ENCODE peak calls at places on chromosomes 3 and 15, in six cellular contexts. O, J, X, G, F and E are unnamed samples.
A peak's percentile ranks its signal among the peaks of the same experiment; 100 is the strongest.

GRCh38 chr15:73210630-73211029 is 158.1 kb downstream of the HCN4 start:
- DNase-seq in O (no peak), J (no peak), X (no peak), G (no peak), F (no peak), E (no peak)

GRCh38 chr15:100183921-100184480 is 157.8 kb downstream of the ADAMTS17 start:
- DNase-seq in O (no peak), J (no peak), X (peak; percentile 18), G (no peak), F (no peak), E (no peak)

GRCh38 chr3:57848177-57848738 is 92.1 kb downstream of the SLMAP start:
- DNase-seq in O (no peak), J (no peak), X (no peak), G (no peak), F (no peak), E (no peak)

GRCh38 chr15:82045179-82045891 is 483 bp downstream of the MEX3B start:
- DNase-seq in O (peak; percentile 19), J (peak; percentile 48), X (peak; percentile 61), G (no peak), F (peak; percentile 60), E (no peak)

GRCh38 chr3:14093831-14094230 is 30.8 kb downstream of the CHCHD4 start:
- DNase-seq in O (no peak), J (no peak), X (no peak), G (no peak), F (no peak), E (no peak)

GRCh38 chr3:127456471-127457093 is 134.0 kb downstream of the TPRA1 start:
- DNase-seq in O (no peak), J (peak; percentile 16), X (peak; percentile 52), G (no peak), F (peak; percentile 58), E (no peak)

GRCh38 chr3:53238051-53238850 is 17.6 kb downstream of the TKT start:
- DNase-seq in O (no peak), J (no peak), X (no peak), G (no peak), F (peak; percentile 96), E (no peak)

GRCh38 chr15:56460046-56460445 is 4.9 kb downstream of the MNS1 start:
- DNase-seq in O (no peak), J (no peak), X (no peak), G (no peak), F (no peak), E (no peak)

GRCh38 chr15:48266029-48266428 is 59.9 kb downstream of the SLC12A1 start:
- DNase-seq in O (no peak), J (no peak), X (no peak), G (no peak), F (peak; percentile 30), E (no peak)

GRCh38 chr3:138463724-138464489 is 29.5 kb downstream of the ESYT3 start:
- DNase-seq in O (no peak), J (no peak), X (no peak), G (no peak), F (no peak), E (peak; percentile 89)

GRCh38 chr3:188975612-188976314 is 196.0 kb upstream of the TPRG1 start:
- DNase-seq in O (peak; percentile 37), J (peak; percentile 22), X (no peak), G (no peak), F (no peak), E (no peak)

GRCh38 chr3:127959873-127960272 is 44.8 kb downstream of the KBTBD12 start:
- DNase-seq in O (peak; percentile 40), J (peak; percentile 73), X (no peak), G (no peak), F (peak; percentile 60), E (no peak)

GRCh38 chr15:67897646-67898045 is 57.8 kb upstream of the RNU6-1 start:
- DNase-seq in O (no peak), J (no peak), X (no peak), G (no peak), F (no peak), E (no peak)

GRCh38 chr3:159788291-159788690 is 200.3 kb upstream of the IL12A start:
- DNase-seq in O (no peak), J (no peak), X (no peak), G (no peak), F (no peak), E (no peak)

GRCh38 chr15:61091229-61091628 is 137.9 kb downstream of the RORA start:
- DNase-seq in O (no peak), J (no peak), X (no peak), G (no peak), F (no peak), E (no peak)

GRCh38 chr3:58082047-58082446 is 73.8 kb downstream of the FLNB start:
- DNase-seq in O (no peak), J (no peak), X (no peak), G (no peak), F (peak; percentile 84), E (no peak)

GRCh38 chr3:23308986-23309625 is 106.0 kb downstream of the UBE2E2 start:
- DNase-seq in O (no peak), J (no peak), X (no peak), G (no peak), F (no peak), E (no peak)

GRCh38 chr15:101159936-101160770 is 91.7 kb downstream of the CHSY1 start:
- DNase-seq in O (no peak), J (no peak), X (no peak), G (no peak), F (no peak), E (no peak)

GRCh38 chr3:149221783-149222517 is at the start of gene CP:
- DNase-seq in O (peak; percentile 36), J (no peak), X (no peak), G (no peak), F (no peak), E (no peak)

GRCh38 chr3:111762535-111762934 is 96.5 kb upstream of the PHLDB2 start:
- DNase-seq in O (no peak), J (no peak), X (no peak), G (no peak), F (no peak), E (no peak)

GRCh38 chr3:146513386-146514051 is 30.9 kb downstream of the PLSCR1 start:
- DNase-seq in O (no peak), J (no peak), X (no peak), G (no peak), F (no peak), E (no peak)

GRCh38 chr3:8632402-8633237 is 12.0 kb downstream of the SSUH2 start:
- DNase-seq in O (no peak), J (no peak), X (no peak), G (no peak), F (no peak), E (no peak)

GRCh38 chr3:4343258-4343657 is 40.1 kb downstream of the SETMAR start:
- DNase-seq in O (no peak), J (no peak), X (no peak), G (no peak), F (no peak), E (no peak)

GRCh38 chr15:45378149-45378912 is at the start of gene GATM:
- DNase-seq in O (peak; percentile 87), J (peak; percentile 88), X (peak; percentile 88), G (peak; percentile 22), F (peak; percentile 77), E (peak; percentile 93)
- H3K4me3 ChIP-seq in O (peak within 1 kb of the TSS; percentile 69), J (peak within 1 kb of the TSS; percentile 93), X (peak within 1 kb of the TSS; percentile 56), G (peak within 1 kb of the TSS; percentile 38), F (peak within 1 kb of the TSS; percentile 33), E (peak within 1 kb of the TSS; percentile 71)

GRCh38 chr3:52036222-52036694 is 20.1 kb downstream of the DUSP7 start:
- DNase-seq in O (no peak), J (no peak), X (no peak), G (no peak), F (no peak), E (no peak)
- H3K4me3 ChIP-seq in O (no peak overlapping the region), J (no peak overlapping the region), X (no peak overlapping the region), G (no peak overlapping the region), F (no peak overlapping the region), E (no peak overlapping the region)

GRCh38 chr15:85750319-85750806 is 44.4 kb downstream of the KLHL25 start:
- DNase-seq in O (peak; percentile 92), J (peak; percentile 28), X (peak; percentile 84), G (no peak), F (no peak), E (no peak)
- H3K4me3 ChIP-seq in O (no peak overlapping the region), J (no peak overlapping the region), X (peak overlapping the region; percentile 5), G (no peak overlapping the region), F (no peak overlapping the region), E (peak overlapping the region; percentile 32)

DNA sequence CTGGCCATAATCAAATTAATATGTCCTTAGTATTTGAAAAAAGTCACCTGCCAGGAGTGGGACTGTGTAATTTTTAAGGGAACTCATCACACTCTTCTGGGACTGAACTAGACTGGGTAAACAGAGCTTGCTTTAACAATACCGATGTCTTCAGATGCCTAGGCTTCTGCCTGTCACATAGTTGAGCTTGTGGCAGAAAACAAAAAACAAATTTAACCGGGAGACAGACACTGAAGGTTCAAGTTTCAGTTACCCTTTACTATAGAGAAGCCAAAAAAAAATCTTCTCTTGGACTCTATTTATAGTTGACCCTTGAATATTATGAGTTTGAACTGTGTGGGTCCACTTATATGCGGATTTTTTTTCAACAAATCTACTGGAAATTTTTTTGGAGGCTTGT is 10.8 kb downstream of the PPP1R2 start:
- DNase-seq in O (no peak), J (no peak), X (no peak), G (no peak), F (no peak), E (no peak)
- H3K4me3 ChIP-seq in O (no peak overlapping the region), J (no peak overlapping the region), X (no peak overlapping the region), G (no peak overlapping the region), F (no peak overlapping the region), E (no peak overlapping the region)

DNA sequence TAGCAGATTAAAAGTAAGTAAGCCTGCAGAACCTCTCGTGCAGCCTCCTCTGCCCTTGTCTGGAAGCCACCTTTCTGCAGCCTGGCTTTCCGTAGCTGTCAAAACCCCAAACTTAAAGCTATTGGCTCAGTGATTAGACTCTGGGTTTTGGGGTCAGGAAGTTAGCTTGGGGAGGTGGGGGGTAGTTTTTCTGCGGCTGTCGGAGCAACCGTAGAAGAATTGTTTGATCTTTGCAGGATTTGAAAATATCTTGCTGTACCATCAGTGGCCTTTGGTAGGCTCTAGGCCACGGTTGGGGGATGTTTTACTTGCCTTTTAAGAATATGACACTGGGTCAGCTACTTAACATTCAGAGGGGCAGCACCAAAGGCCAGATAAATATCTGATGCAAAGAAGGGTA is 88.4 kb upstream of the RASGRP1 start:
- DNase-seq in O (no peak), J (peak; percentile 20), X (no peak), G (no peak), F (no peak), E (no peak)
- H3K4me3 ChIP-seq in O (no peak overlapping the region), J (no peak overlapping the region), X (no peak overlapping the region), G (no peak overlapping the region), F (no peak overlapping the region), E (no peak overlapping the region)

GRCh38 chr15:29115093-29115991 is 154.3 kb downstream of the NSMCE3 start:
- DNase-seq in O (peak; percentile 54), J (peak; percentile 77), X (peak; percentile 40), G (no peak), F (no peak), E (no peak)
- H3K4me3 ChIP-seq in O (peak overlapping the region; percentile 31), J (peak overlapping the region; percentile 55), X (peak overlapping the region; percentile 1), G (no peak overlapping the region), F (peak overlapping the region; percentile 40), E (peak overlapping the region; percentile 48)